ENCODE peak calls at places on chromosomes 16 and 17, in seven cellular contexts. One of them, this sample, is unnamed. For H3K9me3, the result is how much of the 10 kb centered on the place peaks cover.

GRCh38 chr17:80826955-80827645 is 164.5 kb upstream of the CHMP6 start:
- DNase-seq in stomach: no peak
- DNase-seq in A549: peak
- DNase-seq in transverse colon: no peak
- DNase-seq in BE2C: peak
- DNase-seq in heart left ventricle: no peak
- DNase-seq in CD8-positive, alpha-beta T cell: no peak
- DNase-seq in this sample: no peak

GRCh38 chr17:80475949-80476876 is at the start of gene NPTX1:
- DNase-seq in BE2C: no peak
- DNase-seq in CD8-positive, alpha-beta T cell: no peak
- DNase-seq in heart left ventricle: no peak
- DNase-seq in transverse colon: no peak
- DNase-seq in A549: peak
- DNase-seq in stomach: no peak
- DNase-seq in this sample: no peak

GRCh38 chr16:26885674-26886073 is 181.1 kb upstream of the C16orf82 start:
- DNase-seq in stomach: no peak
- DNase-seq in CD8-positive, alpha-beta T cell: no peak
- DNase-seq in BE2C: no peak
- DNase-seq in heart left ventricle: no peak
- DNase-seq in A549: no peak
- DNase-seq in transverse colon: no peak
- DNase-seq in this sample: no peak

GRCh38 chr17:16467044-16467443 is 24.9 kb downstream of the LRRC75A start:
- DNase-seq in transverse colon: no peak
- DNase-seq in CD8-positive, alpha-beta T cell: no peak
- DNase-seq in stomach: no peak
- DNase-seq in A549: no peak
- DNase-seq in heart left ventricle: no peak
- DNase-seq in BE2C: no peak
- DNase-seq in this sample: no peak

GRCh38 chr17:15482476-15482875 is 15.1 kb upstream of the CDRT4 start:
- DNase-seq in CD8-positive, alpha-beta T cell: no peak
- DNase-seq in BE2C: no peak
- DNase-seq in heart left ventricle: no peak
- DNase-seq in A549: no peak
- DNase-seq in stomach: no peak
- DNase-seq in transverse colon: no peak
- DNase-seq in this sample: no peak

GRCh38 chr16:84487358-84487757 is 17.1 kb downstream of the MEAK7 start:
- DNase-seq in CD8-positive, alpha-beta T cell: no peak
- DNase-seq in A549: no peak
- DNase-seq in stomach: peak
- DNase-seq in transverse colon: no peak
- DNase-seq in heart left ventricle: no peak
- DNase-seq in BE2C: no peak
- DNase-seq in this sample: no peak

GRCh38 chr17:44442806-44443205 is 53.4 kb upstream of the ITGA2B start:
- DNase-seq in stomach: no peak
- DNase-seq in heart left ventricle: no peak
- DNase-seq in transverse colon: no peak
- DNase-seq in CD8-positive, alpha-beta T cell: no peak
- DNase-seq in BE2C: no peak
- DNase-seq in A549: no peak
- DNase-seq in this sample: no peak

GRCh38 chr16:67931712-67932461 is at the start of gene CTRL:
- DNase-seq in A549: no peak
- DNase-seq in BE2C: peak
- DNase-seq in heart left ventricle: no peak
- DNase-seq in CD8-positive, alpha-beta T cell: no peak
- DNase-seq in stomach: no peak
- DNase-seq in transverse colon: no peak
- DNase-seq in this sample: no peak

GRCh38 chr17:80968602-80969029 is 23.0 kb upstream of the CHMP6 start:
- DNase-seq in stomach: no peak
- DNase-seq in heart left ventricle: no peak
- DNase-seq in A549: no peak
- DNase-seq in CD8-positive, alpha-beta T cell: no peak
- DNase-seq in BE2C: peak
- DNase-seq in transverse colon: peak
- DNase-seq in this sample: no peak

GRCh38 chr16:16149710-16150116 is 73.6 kb downstream of the ABCC6 start:
- DNase-seq in heart left ventricle: no peak
- DNase-seq in BE2C: no peak
- DNase-seq in CD8-positive, alpha-beta T cell: no peak
- DNase-seq in A549: no peak
- DNase-seq in stomach: no peak
- DNase-seq in transverse colon: no peak
- DNase-seq in this sample: no peak

GRCh38 chr16:64440421-64440831 is 681.4 kb downstream of the CDH11 start:
- DNase-seq in CD8-positive, alpha-beta T cell: no peak
- DNase-seq in stomach: no peak
- DNase-seq in heart left ventricle: peak
- DNase-seq in A549: peak
- DNase-seq in BE2C: no peak
- DNase-seq in transverse colon: no peak
- DNase-seq in this sample: no peak

GRCh38 chr16:68128577-68129305 is 43.6 kb downstream of the NFATC3 start:
- DNase-seq in BE2C: no peak
- DNase-seq in CD8-positive, alpha-beta T cell: no peak
- DNase-seq in heart left ventricle: no peak
- DNase-seq in transverse colon: no peak
- DNase-seq in stomach: no peak
- DNase-seq in A549: no peak
- DNase-seq in this sample: no peak

GRCh38 chr16:85906349-85906748 is 7.4 kb downstream of the IRF8 start:
- DNase-seq in stomach: no peak
- DNase-seq in A549: no peak
- DNase-seq in CD8-positive, alpha-beta T cell: no peak
- DNase-seq in heart left ventricle: no peak
- DNase-seq in transverse colon: no peak
- DNase-seq in BE2C: no peak
- DNase-seq in this sample: no peak

GRCh38 chr17:28661635-28662526 is at the start of the genes SDF2 and SUPT6H:
- DNase-seq in stomach: peak
- DNase-seq in CD8-positive, alpha-beta T cell: peak
- DNase-seq in transverse colon: peak
- DNase-seq in BE2C: peak
- DNase-seq in A549: peak
- DNase-seq in heart left ventricle: peak
- DNase-seq in this sample: peak

GRCh38 chr16:4347010-4347409 is 4.1 kb downstream of the PAM16 start:
- DNase-seq in CD8-positive, alpha-beta T cell: no peak
- DNase-seq in A549: no peak
- DNase-seq in transverse colon: no peak
- DNase-seq in BE2C: no peak
- DNase-seq in stomach: no peak
- DNase-seq in heart left ventricle: no peak
- DNase-seq in this sample: no peak

GRCh38 chr16:78415669-78416068 is 316.2 kb downstream of the WWOX start:
- DNase-seq in heart left ventricle: no peak
- DNase-seq in BE2C: no peak
- DNase-seq in A549: no peak
- DNase-seq in CD8-positive, alpha-beta T cell: no peak
- DNase-seq in transverse colon: no peak
- DNase-seq in stomach: no peak
- DNase-seq in this sample: no peak

GRCh38 chr16:12508054-12508453 is 295.6 kb downstream of the CPPED1 start:
- DNase-seq in A549: no peak
- DNase-seq in BE2C: no peak
- DNase-seq in transverse colon: no peak
- DNase-seq in stomach: no peak
- DNase-seq in CD8-positive, alpha-beta T cell: no peak
- DNase-seq in heart left ventricle: no peak
- DNase-seq in this sample: no peak

GRCh38 chr16:71448274-71448866 is 6.5 kb upstream of the TLE7 start:
- DNase-seq in CD8-positive, alpha-beta T cell: no peak
- DNase-seq in stomach: no peak
- DNase-seq in A549: no peak
- DNase-seq in BE2C: no peak
- DNase-seq in transverse colon: no peak
- DNase-seq in heart left ventricle: no peak
- DNase-seq in this sample: no peak
- H3K9me3 ChIP-seq in CD8-positive, alpha-beta T cell: under half
- H3K9me3 ChIP-seq in stomach: half or more
- H3K9me3 ChIP-seq in A549: half or more
- H3K9me3 ChIP-seq in BE2C: under half
- H3K9me3 ChIP-seq in transverse colon: half or more
- H3K9me3 ChIP-seq in heart left ventricle: half or more
- H3K9me3 ChIP-seq in this sample: under half

GRCh38 chr16:57478396-57479024 is 7.8 kb downstream of the DOK4 start:
- DNase-seq in transverse colon: no peak
- DNase-seq in A549: no peak
- DNase-seq in BE2C: no peak
- DNase-seq in heart left ventricle: no peak
- DNase-seq in stomach: no peak
- DNase-seq in CD8-positive, alpha-beta T cell: no peak
- DNase-seq in this sample: no peak
- H3K4me3 ChIP-seq in transverse colon: peak
- H3K4me3 ChIP-seq in A549: peak
- H3K4me3 ChIP-seq in BE2C: peak
- H3K4me3 ChIP-seq in heart left ventricle: no peak
- H3K4me3 ChIP-seq in stomach: peak
- H3K4me3 ChIP-seq in CD8-positive, alpha-beta T cell: no peak
- H3K4me3 ChIP-seq in this sample: no peak

GRCh38 chr17:70357196-70357595 is 187.9 kb downstream of the KCNJ2 start:
- DNase-seq in transverse colon: no peak
- DNase-seq in A549: no peak
- DNase-seq in heart left ventricle: no peak
- DNase-seq in CD8-positive, alpha-beta T cell: no peak
- DNase-seq in BE2C: no peak
- DNase-seq in stomach: no peak
- DNase-seq in this sample: no peak

GRCh38 chr17:70355185-70355584 is 185.9 kb downstream of the KCNJ2 start:
- DNase-seq in heart left ventricle: no peak
- DNase-seq in CD8-positive, alpha-beta T cell: no peak
- DNase-seq in stomach: no peak
- DNase-seq in BE2C: no peak
- DNase-seq in transverse colon: no peak
- DNase-seq in A549: no peak
- DNase-seq in this sample: no peak

GRCh38 chr17:70352834-70353233 is 183.5 kb downstream of the KCNJ2 start:
- DNase-seq in CD8-positive, alpha-beta T cell: no peak
- DNase-seq in BE2C: no peak
- DNase-seq in stomach: no peak
- DNase-seq in heart left ventricle: no peak
- DNase-seq in A549: no peak
- DNase-seq in transverse colon: no peak
- DNase-seq in this sample: no peak

GRCh38 chr17:70353408-70354092 is 184.2 kb downstream of the KCNJ2 start:
- DNase-seq in heart left ventricle: no peak
- DNase-seq in A549: no peak
- DNase-seq in BE2C: no peak
- DNase-seq in stomach: no peak
- DNase-seq in CD8-positive, alpha-beta T cell: no peak
- DNase-seq in transverse colon: no peak
- DNase-seq in this sample: no peak
- H3K9me3 ChIP-seq in heart left ventricle: under half
- H3K9me3 ChIP-seq in A549: under half
- H3K9me3 ChIP-seq in BE2C: under half
- H3K9me3 ChIP-seq in stomach: under half
- H3K9me3 ChIP-seq in CD8-positive, alpha-beta T cell: under half
- H3K9me3 ChIP-seq in transverse colon: under half
- H3K9me3 ChIP-seq in this sample: under half

DNA sequence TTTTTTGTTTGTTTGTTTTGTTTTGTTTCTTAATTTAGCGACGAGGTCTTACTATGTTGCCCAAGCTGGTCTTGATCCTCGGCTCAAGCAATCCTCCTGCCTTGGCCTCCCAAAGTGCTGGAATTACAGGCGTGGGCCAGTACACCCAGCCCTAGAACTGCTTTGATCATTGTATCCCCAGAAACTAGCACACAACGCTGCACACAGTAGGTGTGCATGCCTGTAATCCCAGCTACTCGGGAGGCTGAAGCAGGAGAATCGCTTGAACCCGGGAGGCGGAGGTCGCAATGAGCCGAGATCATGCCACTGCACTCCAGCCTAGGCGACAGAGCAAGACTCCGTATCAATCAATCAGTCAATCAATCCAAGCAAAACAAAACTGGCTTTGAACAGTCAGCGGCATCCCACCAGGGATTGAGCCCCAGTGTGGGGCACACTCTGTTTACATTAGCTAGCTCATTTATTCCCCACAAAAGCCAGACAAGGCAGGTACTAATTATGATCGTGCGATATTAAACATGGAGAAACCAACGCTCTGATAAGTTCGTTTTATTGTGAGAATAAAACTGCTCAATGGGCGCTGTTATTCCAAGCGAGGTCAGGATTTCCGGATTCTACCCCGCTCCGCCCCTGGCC is 553 bp upstream of the VPS4A start:
- DNase-seq in CD8-positive, alpha-beta T cell: no peak
- DNase-seq in A549: no peak
- DNase-seq in heart left ventricle: no peak
- DNase-seq in transverse colon: no peak
- DNase-seq in BE2C: no peak
- DNase-seq in stomach: no peak
- DNase-seq in this sample: no peak
- H3K4me3 ChIP-seq in CD8-positive, alpha-beta T cell: peak
- H3K4me3 ChIP-seq in A549: peak
- H3K4me3 ChIP-seq in heart left ventricle: peak
- H3K4me3 ChIP-seq in transverse colon: peak
- H3K4me3 ChIP-seq in BE2C: peak
- H3K4me3 ChIP-seq in stomach: peak
- H3K4me3 ChIP-seq in this sample: peak

DNA sequence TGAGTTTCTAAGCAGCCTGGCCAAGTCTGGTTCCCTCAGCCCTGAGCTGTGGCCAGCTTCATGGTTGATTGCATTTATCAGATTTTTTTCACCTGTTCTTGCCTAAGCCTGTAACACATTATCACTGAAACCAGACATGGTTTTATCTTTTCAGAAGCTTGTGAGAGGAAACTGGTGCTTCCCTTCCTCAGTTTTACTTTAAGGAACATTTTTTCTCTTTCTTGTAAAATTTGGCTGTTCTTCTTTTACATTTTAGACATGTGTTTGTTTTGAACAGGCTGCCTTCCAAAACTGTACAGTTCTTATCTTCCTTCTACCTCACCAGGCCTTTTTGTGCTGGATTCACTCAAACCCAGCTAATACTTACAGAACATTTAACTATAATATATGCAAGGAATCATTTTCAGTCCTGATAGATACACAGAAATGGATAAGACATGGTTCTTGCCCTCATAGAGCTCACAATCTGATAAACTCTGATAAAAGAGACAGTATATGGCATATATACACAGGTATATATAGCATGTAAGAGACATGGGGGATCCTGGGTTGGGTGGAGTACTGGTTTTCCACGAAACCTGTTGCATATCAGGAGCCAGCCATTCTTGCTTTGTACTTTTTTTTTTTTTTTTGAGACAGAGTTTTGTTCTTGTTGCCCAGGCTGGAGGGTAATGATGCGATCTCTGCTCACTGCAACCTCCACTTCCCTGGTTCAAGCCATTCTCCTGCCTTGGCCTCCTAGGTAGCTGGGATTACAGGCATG is 44.5 kb downstream of the ZNRF1 start:
- DNase-seq in transverse colon: no peak
- DNase-seq in A549: no peak
- DNase-seq in BE2C: peak
- DNase-seq in heart left ventricle: no peak
- DNase-seq in CD8-positive, alpha-beta T cell: no peak
- DNase-seq in stomach: no peak
- DNase-seq in this sample: no peak
- H3K9me3 ChIP-seq in transverse colon: under half
- H3K9me3 ChIP-seq in A549: under half
- H3K9me3 ChIP-seq in BE2C: under half
- H3K9me3 ChIP-seq in heart left ventricle: under half
- H3K9me3 ChIP-seq in CD8-positive, alpha-beta T cell: under half
- H3K9me3 ChIP-seq in stomach: under half
- H3K9me3 ChIP-seq in this sample: under half